ENCODE peak calls at places on chromosome 1, in five cellular contexts. T is stimulated activated CD4-positive, alpha-beta T cell treated with anti-CD3 and anti-CD28 coated beads, TNF-alpha, amount 100 ng/mL, for 4 hours; Y is 8988T; W is fibroblast of the aortic adventitia; L is WTC11. O is an unnamed sample.

GRCh38 chr1:216034506-216034905 is 388.7 kb downstream of the USH2A start:
- DNase-seq in W (no peak), Y (no peak), T (no peak), L (peak; percentile 47), O (no peak)

GRCh38 chr1:113859478-113860175 is 11.9 kb downstream of the PTPN22 start:
- DNase-seq in W (peak; percentile 28), L (no peak), Y (no peak), T (no peak), O (no peak)

GRCh38 chr1:201877877-201878339 is 10.8 kb upstream of the SHISA4 start:
- DNase-seq in T (no peak), W (peak; percentile 70), L (peak; percentile 36), Y (no peak), O (no peak)

GRCh38 chr1:32989160-32989894 is 24.7 kb upstream of the RNF19B start:
- DNase-seq in T (no peak), L (no peak), W (peak; percentile 99), Y (no peak), O (no peak)

GRCh38 chr1:246503341-246503740 is 3.7 kb downstream of the SMYD3 start:
- DNase-seq in L (no peak), W (no peak), T (no peak), Y (no peak), O (peak; percentile 81)

GRCh38 chr1:147209825-147210821 is 15.0 kb downstream of the FMO5 start:
- DNase-seq in Y (no peak), W (no peak), T (no peak), L (no peak), O (no peak)

GRCh38 chr1:162889989-162890388 is 29.0 kb upstream of the CCDC190 start:
- DNase-seq in W (no peak), T (no peak), Y (no peak), L (no peak), O (no peak)

GRCh38 chr1:226717256-226717909 is 21.7 kb downstream of the ITPKB start:
- DNase-seq in T (no peak), L (no peak), Y (no peak), W (no peak), O (no peak)

GRCh38 chr1:40612345-40612831 is 53.1 kb downstream of the RIMS3 start:
- DNase-seq in Y (no peak), W (peak; percentile 73), L (peak; percentile 77), T (peak; percentile 51), O (no peak)